ENCODE peak calls at places on chromosomes 12 and 14, in four cellular contexts. L is mucosa of descending colon; I is ureter; G is CD8-positive, alpha-beta memory T cell. Z is an unnamed sample.

GRCh38 chr12:44759289-44759688 is 116.8 kb downstream of the NELL2 start:
- DNase-seq in G (no peak), I (no peak), L (no peak), Z (no peak)

GRCh38 chr12:54593135-54593534 is 4.7 kb upstream of the PPP1R1A start:
- DNase-seq in L (no peak), I (no peak), G (no peak), Z (no peak)

GRCh38 chr12:59382678-59383425 is 213.0 kb upstream of the SLC16A7 start:
- DNase-seq in G (no peak), I (no peak), L (no peak), Z (no peak)

GRCh38 chr14:68676511-68676943 is 116.3 kb downstream of the ZFP36L1 start:
- DNase-seq in G (no peak), L (no peak), I (peak), Z (no peak)

GRCh38 chr12:57524814-57525614 is 2.4 kb downstream of the MBD6 start:
- DNase-seq in I (peak), L (no peak), G (no peak), Z (no peak)

GRCh38 chr14:61934385-61934784 is 172.2 kb downstream of the SNAPC1 start:
- DNase-seq in L (no peak), I (no peak), G (no peak), Z (no peak)

GRCh38 chr14:63860146-63860545 is 7.3 kb downstream of the SYNE2 start:
- DNase-seq in L (no peak), I (no peak), G (no peak), Z (no peak)

GRCh38 chr14:96727490-96727889 is 69.7 kb upstream of the VRK1 start:
- DNase-seq in L (no peak), I (no peak), G (no peak), Z (no peak)

GRCh38 chr14:105343194-105343593 is 28.6 kb downstream of the PACS2 start:
- DNase-seq in G (no peak), L (no peak), I (no peak), Z (no peak)

GRCh38 chr12:108637631-108638030 is 3.9 kb upstream of the SELPLG start:
- DNase-seq in L (no peak), I (no peak), G (no peak), Z (peak)

GRCh38 chr14:104265918-104266642 is 127.7 kb downstream of the KIF26A start:
- DNase-seq in I (no peak), G (no peak), L (peak), Z (no peak)

GRCh38 chr12:48379784-48380183 is 29.1 kb upstream of the ZNF641 start:
- DNase-seq in L (no peak), I (no peak), G (no peak), Z (no peak)

GRCh38 chr12:31728289-31728916 is 418 bp downstream of the AMN1 start:
- DNase-seq in L (peak), G (no peak), I (peak), Z (no peak)

GRCh38 chr14:29712586-29712985 is 215.1 kb downstream of the PRKD1 start:
- DNase-seq in I (no peak), G (no peak), L (no peak), Z (no peak)

GRCh38 chr12:94571556-94571955 is 78.8 kb downstream of the TMCC3 start:
- DNase-seq in G (no peak), I (peak), L (peak), Z (no peak)

GRCh38 chr12:27284751-27285150 is 40.7 kb downstream of the STK38L start:
- DNase-seq in I (no peak), L (no peak), G (no peak), Z (no peak)

GRCh38 chr12:47819902-47820630 is at the start of gene HDAC7:
- DNase-seq in L (peak), I (peak), G (peak), Z (peak)

GRCh38 chr14:36450550-36450949 is 69.5 kb downstream of the NKX2-1 start:
- DNase-seq in L (no peak), I (no peak), G (no peak), Z (no peak)

GRCh38 chr14:35851823-35852222 is 25.7 kb downstream of the BRMS1L start:
- DNase-seq in L (no peak), G (no peak), I (no peak), Z (no peak)

GRCh38 chr14:85421166-85421877 is 108.6 kb upstream of the FLRT2 start:
- DNase-seq in G (no peak), I (no peak), L (no peak), Z (no peak)

GRCh38 chr12:12181516-12181915 is 85.3 kb downstream of the LRP6 start:
- DNase-seq in L (no peak), I (no peak), G (no peak), Z (no peak)

GRCh38 chr12:11743748-11744147 is 94.3 kb downstream of the ETV6 start:
- DNase-seq in G (no peak), L (no peak), I (no peak), Z (no peak)

GRCh38 chr12:78671295-78671694 is 193.3 kb upstream of the SYT1 start:
- DNase-seq in G (no peak), L (no peak), I (no peak), Z (no peak)

GRCh38 chr14:59788176-59788575 is 82.4 kb downstream of the RTN1 start:
- DNase-seq in L (no peak), I (no peak), G (no peak), Z (no peak)

GRCh38 chr12:103745962-103746361 is 95.1 kb downstream of the NT5DC3 start:
- DNase-seq in G (no peak), L (peak), I (no peak), Z (no peak)

GRCh38 chr12:97748298-97748697 is 285.7 kb downstream of the RMST start:
- DNase-seq in I (no peak), L (no peak), G (no peak), Z (no peak)

GRCh38 chr14:64995291-64995690 is 8.6 kb downstream of the FNTB start:
- DNase-seq in G (no peak), I (no peak), L (no peak), Z (no peak)

GRCh38 chr12:50916292-50916691 is 36.1 kb upstream of the HIGD1C start:
- DNase-seq in G (no peak), I (no peak), L (no peak), Z (no peak)

GRCh38 chr14:51454351-51454750 is 197.4 kb upstream of the FRMD6 start:
- DNase-seq in L (no peak), I (no peak), G (no peak), Z (no peak)

GRCh38 chr14:75861161-75861621 is 120.6 kb downstream of the TGFB3 start:
- DNase-seq in L (no peak), G (no peak), I (no peak), Z (no peak)

GRCh38 chr12:104049278-104050257 is at the start of gene GLT8D2:
- DNase-seq in I (peak), G (no peak), L (peak), Z (peak)

GRCh38 chr14:71497645-71498086 is 434.6 kb upstream of the RGS6 start:
- DNase-seq in I (no peak), G (no peak), L (no peak), Z (no peak)

GRCh38 chr14:104925214-104925899 is 678 bp downstream of the PLD4 start:
- DNase-seq in I (no peak), G (no peak), L (no peak), Z (no peak)

Z was measured in suprapubic skin.